ENCODE peak calls at places on chromosomes 6 and 20, in four cellular contexts. One of them, this sample, is unnamed.

GRCh38 chr6:36314221-36315014 is 22.3 kb downstream of the BNIP5 start:
- DNase-seq in GOT3: no peak
- DNase-seq in WTC11: no peak
- DNase-seq in EH: peak; percentile 35
- DNase-seq in this sample: no peak

GRCh38 chr6:73074175-73074574 is 151.1 kb downstream of the KHDC1L start:
- DNase-seq in GOT3: no peak
- DNase-seq in WTC11: no peak
- DNase-seq in EH: peak; percentile 74
- DNase-seq in this sample: no peak

GRCh38 chr6:18501313-18502013 is 114.3 kb downstream of the RNF144B start:
- DNase-seq in GOT3: no peak
- DNase-seq in WTC11: no peak
- DNase-seq in EH: peak; percentile 85
- DNase-seq in this sample: no peak

GRCh38 chr6:144013486-144013909 is 5.4 kb upstream of the PLAGL1 start:
- DNase-seq in GOT3: peak; percentile 22
- DNase-seq in WTC11: peak; percentile 79
- DNase-seq in EH: peak; percentile 85
- DNase-seq in this sample: peak; percentile 77

GRCh38 chr6:147525519-147526209 is 17.2 kb downstream of the SAMD5 start:
- DNase-seq in GOT3: no peak
- DNase-seq in WTC11: no peak
- DNase-seq in EH: no peak
- DNase-seq in this sample: no peak

GRCh38 chr6:41182069-41183034 is 18.6 kb downstream of the TREML2 start:
- DNase-seq in GOT3: no peak
- DNase-seq in WTC11: peak; percentile 47
- DNase-seq in EH: peak; percentile 70
- DNase-seq in this sample: peak; percentile 53

GRCh38 chr6:139647816-139648215 is 273.4 kb upstream of the CITED2 start:
- DNase-seq in GOT3: no peak
- DNase-seq in WTC11: no peak
- DNase-seq in EH: no peak
- DNase-seq in this sample: no peak

GRCh38 chr6:113291751-113292445 is 565.2 kb upstream of the MARCKS start:
- DNase-seq in GOT3: no peak
- DNase-seq in WTC11: no peak
- DNase-seq in EH: no peak
- DNase-seq in this sample: no peak

GRCh38 chr20:18252597-18253451 is 35.5 kb upstream of the ZNF133 start:
- DNase-seq in GOT3: no peak
- DNase-seq in WTC11: no peak
- DNase-seq in EH: no peak
- DNase-seq in this sample: no peak

GRCh38 chr6:108667984-108668383 is 107.3 kb downstream of the FOXO3 start:
- DNase-seq in GOT3: no peak
- DNase-seq in WTC11: no peak
- DNase-seq in EH: no peak
- DNase-seq in this sample: no peak

GRCh38 chr6:21780601-21781000 is 187.1 kb downstream of the SOX4 start:
- DNase-seq in GOT3: no peak
- DNase-seq in WTC11: no peak
- DNase-seq in EH: peak; percentile 12
- DNase-seq in this sample: no peak

GRCh38 chr20:8066662-8067061 is 47.1 kb upstream of the TMX4 start:
- DNase-seq in GOT3: no peak
- DNase-seq in WTC11: no peak
- DNase-seq in EH: no peak
- DNase-seq in this sample: no peak

GRCh38 chr6:135291288-135292116 is 110.4 kb downstream of the MYB start:
- DNase-seq in GOT3: no peak
- DNase-seq in WTC11: no peak
- DNase-seq in EH: peak; percentile 34
- DNase-seq in this sample: no peak

GRCh38 chr6:89487864-89488263 is 54.9 kb downstream of the ANKRD6 start:
- DNase-seq in GOT3: no peak
- DNase-seq in WTC11: no peak
- DNase-seq in EH: no peak
- DNase-seq in this sample: peak; percentile 60

GRCh38 chr6:87756858-87757257 is 54.8 kb upstream of the AKIRIN2 start:
- DNase-seq in GOT3: no peak
- DNase-seq in WTC11: no peak
- DNase-seq in EH: peak; percentile 73
- DNase-seq in this sample: no peak

GRCh38 chr20:46128310-46129151 is 10.4 kb downstream of the CD40 start:
- DNase-seq in GOT3: no peak
- DNase-seq in WTC11: peak; percentile 71
- DNase-seq in EH: peak; percentile 12
- DNase-seq in this sample: peak; percentile 64

GRCh38 chr20:51767018-51767866 is 948 bp downstream of the ATP9A start:
- DNase-seq in GOT3: no peak
- DNase-seq in WTC11: peak; percentile 90
- DNase-seq in EH: peak; percentile 46
- DNase-seq in this sample: peak; percentile 98

GRCh38 chr6:5619249-5619648 is 357.9 kb downstream of the FARS2 start:
- DNase-seq in GOT3: no peak
- DNase-seq in WTC11: no peak
- DNase-seq in EH: no peak
- DNase-seq in this sample: no peak

GRCh38 chr6:99467509-99468106 is 42.5 kb upstream of the PNISR start:
- DNase-seq in GOT3: no peak
- DNase-seq in WTC11: no peak
- DNase-seq in EH: peak; percentile 34
- DNase-seq in this sample: peak; percentile 21

GRCh38 chr20:35972445-35972844 is 4.1 kb downstream of the CNBD2 start:
- DNase-seq in GOT3: no peak
- DNase-seq in WTC11: no peak
- DNase-seq in EH: peak; percentile 32
- DNase-seq in this sample: peak; percentile 22

GRCh38 chr20:34122274-34122980 is 10.4 kb upstream of the EIF2S2 start:
- DNase-seq in GOT3: no peak
- DNase-seq in WTC11: no peak
- DNase-seq in EH: no peak
- DNase-seq in this sample: no peak

GRCh38 chr6:126374372-126374771 is 34.5 kb downstream of the CENPW start:
- DNase-seq in GOT3: no peak
- DNase-seq in WTC11: no peak
- DNase-seq in EH: no peak
- DNase-seq in this sample: no peak

GRCh38 chr20:53827996-53828672 is 234.5 kb upstream of the ZNF217 start:
- DNase-seq in GOT3: no peak
- DNase-seq in WTC11: no peak
- DNase-seq in EH: peak; percentile 98
- DNase-seq in this sample: no peak

GRCh38 chr20:23061713-23062561 is 12.5 kb upstream of the THBD start:
- DNase-seq in GOT3: no peak
- DNase-seq in WTC11: peak; percentile 70
- DNase-seq in EH: peak; percentile 90
- DNase-seq in this sample: no peak

GRCh38 chr20:60172306-60172984 is 214.2 kb downstream of the CDH26 start:
- DNase-seq in GOT3: no peak
- DNase-seq in WTC11: no peak
- DNase-seq in EH: peak; percentile 7
- DNase-seq in this sample: no peak

GRCh38 chr6:33277663-33278391 is 904 bp downstream of the B3GALT4 start:
- DNase-seq in GOT3: no peak
- DNase-seq in WTC11: peak; percentile 32
- DNase-seq in EH: no peak
- DNase-seq in this sample: no peak

GRCh38 chr6:128740951-128741350 is 142.0 kb upstream of the LAMA2 start:
- DNase-seq in GOT3: no peak
- DNase-seq in WTC11: no peak
- DNase-seq in EH: no peak
- DNase-seq in this sample: no peak

GRCh38 chr6:155171109-155171746 is 92.6 kb upstream of the CLDN20 start:
- DNase-seq in GOT3: peak; percentile 20
- DNase-seq in WTC11: no peak
- DNase-seq in EH: peak; percentile 96
- DNase-seq in this sample: peak; percentile 14

This sample was measured in NCI-H345.